ENCODE peak calls at places on chromosomes 3 and 15, in four cellular contexts. T is sigmoid colon, F is GM12878, J is suprapubic skin. H is an unnamed sample.

GRCh38 chr15:40906947-40907802 is 12.9 kb downstream of the VPS18 start:
- DNase-seq in T (no peak), F (no peak), J (no peak), H (no peak)

GRCh38 chr15:70329179-70329578 is 231.5 kb upstream of the TLE3 start:
- DNase-seq in T (no peak), F (no peak), J (no peak), H (no peak)

GRCh38 chr3:122484985-122485384 is 29.8 kb downstream of the KPNA1 start:
- DNase-seq in F (no peak), T (no peak), J (no peak), H (no peak)

GRCh38 chr3:107239703-107240102 is 137.5 kb upstream of the CCDC54 start:
- DNase-seq in T (no peak), J (no peak), F (no peak), H (no peak)

GRCh38 chr3:172101107-172101506 is 61.7 kb downstream of the FNDC3B start:
- DNase-seq in F (peak), J (no peak), T (no peak), H (no peak)

GRCh38 chr15:33069161-33069560 is 125.4 kb downstream of the FMN1 start:
- DNase-seq in T (no peak), F (no peak), J (no peak), H (no peak)

GRCh38 chr3:14537590-14538450 is 2.3 kb downstream of the GRIP2 start:
- DNase-seq in J (no peak), F (no peak), T (peak), H (peak)

GRCh38 chr15:39493393-39494067 is 87.3 kb upstream of the THBS1 start:
- DNase-seq in F (no peak), T (no peak), J (no peak), H (no peak)

GRCh38 chr15:79535536-79535935 is 103.4 kb downstream of the MINAR1 start:
- DNase-seq in F (no peak), T (no peak), J (no peak), H (no peak)

GRCh38 chr3:187736418-187736871 is 8.8 kb downstream of the BCL6 start:
- DNase-seq in F (no peak), J (no peak), T (no peak), H (no peak)

GRCh38 chr3:182375921-182376320 is 417.4 kb upstream of the ATP11B start:
- DNase-seq in T (no peak), J (no peak), F (no peak), H (no peak)

GRCh38 chr15:31302778-31303433 is 23.7 kb upstream of the KLF13 start:
- DNase-seq in T (peak), J (peak), F (no peak), H (no peak)

GRCh38 chr15:36903922-36904479 is 196.3 kb downstream of the MEIS2 start:
- DNase-seq in J (no peak), T (no peak), F (no peak), H (no peak)

GRCh38 chr3:134361162-134361831 is 12.9 kb downstream of the AMOTL2 start:
- DNase-seq in J (peak), F (no peak), T (peak), H (no peak)

GRCh38 chr15:58669108-58669507 is 80.4 kb downstream of the ADAM10 start:
- DNase-seq in J (no peak), T (no peak), F (no peak), H (no peak)

GRCh38 chr3:95731753-95732152 is 1082.6 kb upstream of the EPHA6 start:
- DNase-seq in J (no peak), F (no peak), T (no peak), H (no peak)

GRCh38 chr15:61157933-61158332 is 71.2 kb downstream of the RORA start:
- DNase-seq in T (peak), F (no peak), J (peak), H (no peak)

GRCh38 chr3:161221881-161222600 is 930 bp downstream of the NMD3 start:
- DNase-seq in F (no peak), J (no peak), T (no peak), H (no peak)

GRCh38 chr3:125072749-125073404 is 17.1 kb upstream of the HEG1 start:
- DNase-seq in T (no peak), F (no peak), J (no peak), H (no peak)

GRCh38 chr3:27914199-27914598 is 192.1 kb upstream of the EOMES start:
- DNase-seq in T (no peak), J (no peak), F (no peak), H (no peak)

GRCh38 chr15:99017322-99017701 is 9.7 kb upstream of the PGPEP1L start:
- DNase-seq in T (no peak), J (no peak), F (no peak), H (no peak)

GRCh38 chr15:75436861-75437260 is 14.6 kb downstream of the SIN3A start:
- DNase-seq in T (no peak), F (no peak), J (no peak), H (no peak)

GRCh38 chr3:34077796-34078195 is 279.4 kb downstream of the PDCD6IP start:
- DNase-seq in T (no peak), F (peak), J (no peak), H (no peak)

GRCh38 chr3:73068419-73068818 is 7.0 kb downstream of the EBLN2 start:
- DNase-seq in J (no peak), T (no peak), F (no peak), H (no peak)

GRCh38 chr3:151191095-151191494 is 11.9 kb downstream of the GPR171 start:
- DNase-seq in F (no peak), T (no peak), J (no peak), H (no peak)

GRCh38 chr3:196942915-196943277 is 568 bp upstream of the NCBP2 start:
- DNase-seq in J (no peak), T (no peak), F (no peak), H (no peak)

GRCh38 chr15:68405426-68406250 is 26.3 kb downstream of the ITGA11 start:
- DNase-seq in J (peak), T (no peak), F (no peak), H (no peak)

GRCh38 chr15:88810449-88810848 is 7.2 kb downstream of the ACAN start:
- DNase-seq in J (no peak), T (no peak), F (no peak), H (no peak)

GRCh38 chr3:194139085-194139976 is 3.4 kb downstream of the HES1 start:
- DNase-seq in F (no peak), T (peak), J (no peak), H (no peak)

GRCh38 chr3:115720988-115721387 is 97.7 kb downstream of the GAP43 start:
- DNase-seq in T (no peak), F (no peak), J (no peak), H (no peak)

GRCh38 chr3:6229778-6230410 is 631.0 kb upstream of the GRM7 start:
- DNase-seq in J (no peak), T (no peak), F (peak), H (no peak)

GRCh38 chr3:126389112-126389791 is 5.5 kb upstream of the CFAP100 start:
- DNase-seq in J (peak), T (peak), F (no peak), H (peak)

GRCh38 chr15:32646304-32646703 is 4.8 kb downstream of the SCG5 start:
- DNase-seq in T (no peak), J (no peak), F (no peak), H (no peak)

GRCh38 chr15:53453253-53454105 is 306.0 kb downstream of the WDR72 start:
- DNase-seq in J (no peak), F (no peak), T (no peak), H (no peak)
- TF ChIP-seq POLR2AphosphoS5 in J (no peak), F (no peak), T (no peak), H (no peak)

GRCh38 chr15:41926184-41927056 is 32.6 kb upstream of the SPTBN5 start:
- DNase-seq in F (no peak), T (no peak), J (no peak), H (no peak)
- TF ChIP-seq POLR2A in F (no peak), T (no peak), J (no peak), H (no peak)

DNA sequence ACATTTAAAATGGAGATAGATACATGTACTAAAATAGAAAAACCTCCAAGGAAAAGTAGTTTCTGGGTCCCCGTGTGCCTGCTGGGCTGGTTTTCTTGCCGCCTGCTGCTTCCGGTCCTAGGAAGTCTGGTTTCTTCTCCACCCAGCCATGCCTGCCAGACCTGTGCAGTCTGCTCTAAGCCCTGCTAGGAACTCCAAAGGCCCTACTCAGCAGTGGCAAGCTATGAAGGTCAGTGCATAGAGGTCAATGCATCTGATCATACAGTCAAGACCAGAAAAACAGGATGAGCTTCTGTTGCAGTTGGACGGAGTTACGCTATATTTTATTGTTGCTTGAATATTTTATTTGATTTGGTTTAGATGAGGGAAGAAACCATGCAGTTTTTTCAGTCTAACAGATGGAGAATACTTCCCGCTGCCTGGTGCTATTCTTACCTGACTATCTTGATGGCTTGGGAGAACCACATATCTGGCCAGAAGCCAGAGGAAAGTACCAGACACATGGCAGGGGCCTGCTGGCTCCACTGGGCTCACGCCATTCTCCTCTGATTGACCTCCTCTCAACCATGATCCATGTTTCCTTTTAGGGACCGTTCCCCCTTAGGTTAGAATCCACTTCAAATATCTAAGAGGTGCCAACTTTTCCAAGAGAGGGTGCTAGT is 226.8 kb upstream of the ST8SIA2 start:
- DNase-seq in J (no peak), F (no peak), T (no peak), H (no peak)
- TF ChIP-seq POLR2AphosphoS5 in J (no peak), F (no peak), T (no peak), H (no peak)

DNA sequence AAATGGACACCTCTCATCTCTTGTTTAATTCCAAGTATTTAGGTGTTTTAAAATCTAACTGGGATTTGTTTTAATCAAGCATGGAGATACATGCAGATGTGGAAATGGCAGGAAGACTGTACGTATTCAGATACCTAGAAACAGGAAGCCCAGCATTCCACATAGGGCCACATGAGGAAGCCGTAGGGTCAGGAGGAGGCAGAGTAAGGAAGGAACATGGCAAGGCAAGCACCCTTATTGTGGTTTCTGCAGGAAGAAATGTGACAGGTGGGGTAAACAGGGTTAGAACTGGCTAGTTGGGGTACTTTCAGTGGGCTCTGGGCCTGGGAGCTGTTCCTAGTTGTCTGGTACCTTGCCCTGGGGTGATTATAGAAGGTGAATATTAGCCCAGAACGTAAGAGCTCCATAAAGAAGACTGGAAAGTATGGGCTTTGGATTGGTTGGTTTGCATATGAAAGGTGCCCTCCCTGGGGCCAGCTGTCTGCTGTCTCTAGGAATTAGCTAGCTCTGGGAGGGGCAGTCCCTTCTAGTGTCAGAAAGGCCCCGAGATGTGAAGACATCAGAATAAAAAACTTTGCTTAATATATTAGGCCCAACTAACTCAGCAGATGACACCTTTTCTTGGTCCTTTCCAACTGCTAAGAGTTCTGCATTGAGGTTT is 107.7 kb upstream of the CADPS start:
- DNase-seq in F (no peak), T (no peak), J (no peak), H (no peak)
- TF ChIP-seq POLR2A in F (no peak), T (no peak), J (no peak), H (no peak)

H was measured in GM12891.